ENCODE peak calls at places on chromosomes 3 and 15, in eight cellular contexts. One of them, this sample, is unnamed.

GRCh38 chr15:85491663-85492062 is 111.3 kb downstream of the AKAP13 start:
- DNase-seq in adrenal gland: no peak
- DNase-seq in psoas muscle: no peak
- DNase-seq in AG09309: no peak
- DNase-seq in BE2C: no peak
- DNase-seq in GM12864: no peak
- DNase-seq in A549: no peak
- DNase-seq in brain microvascular endothelial cell: no peak
- DNase-seq in this sample: no peak

GRCh38 chr15:91291673-91292072 is 191.6 kb downstream of the SV2B start:
- DNase-seq in adrenal gland: no peak
- DNase-seq in psoas muscle: no peak
- DNase-seq in AG09309: no peak
- DNase-seq in BE2C: peak
- DNase-seq in GM12864: no peak
- DNase-seq in A549: peak
- DNase-seq in brain microvascular endothelial cell: no peak
- DNase-seq in this sample: no peak

GRCh38 chr15:60821462-60822061 is 342.6 kb upstream of the ICE2 start:
- DNase-seq in adrenal gland: no peak
- DNase-seq in psoas muscle: no peak
- DNase-seq in AG09309: no peak
- DNase-seq in BE2C: no peak
- DNase-seq in GM12864: no peak
- DNase-seq in A549: no peak
- DNase-seq in brain microvascular endothelial cell: no peak
- DNase-seq in this sample: no peak

GRCh38 chr15:68821898-68822380 is 1.2 kb upstream of the ANP32A start:
- DNase-seq in adrenal gland: no peak
- DNase-seq in psoas muscle: no peak
- DNase-seq in AG09309: no peak
- DNase-seq in BE2C: no peak
- DNase-seq in GM12864: no peak
- DNase-seq in A549: peak
- DNase-seq in brain microvascular endothelial cell: no peak
- DNase-seq in this sample: no peak

GRCh38 chr15:55654541-55654940 is 66.4 kb upstream of the PYGO1 start:
- DNase-seq in adrenal gland: no peak
- DNase-seq in psoas muscle: no peak
- DNase-seq in AG09309: no peak
- DNase-seq in BE2C: no peak
- DNase-seq in GM12864: no peak
- DNase-seq in A549: peak
- DNase-seq in brain microvascular endothelial cell: peak
- DNase-seq in this sample: peak

GRCh38 chr3:37071921-37072320 is 78.6 kb downstream of the MLH1 start:
- DNase-seq in adrenal gland: no peak
- DNase-seq in psoas muscle: no peak
- DNase-seq in AG09309: no peak
- DNase-seq in BE2C: no peak
- DNase-seq in GM12864: no peak
- DNase-seq in A549: no peak
- DNase-seq in brain microvascular endothelial cell: no peak
- DNase-seq in this sample: peak

GRCh38 chr3:125160911-125161371 is 51.6 kb downstream of the SLC12A8 start:
- DNase-seq in adrenal gland: no peak
- DNase-seq in psoas muscle: no peak
- DNase-seq in AG09309: no peak
- DNase-seq in BE2C: no peak
- DNase-seq in GM12864: no peak
- DNase-seq in A549: no peak
- DNase-seq in brain microvascular endothelial cell: no peak
- DNase-seq in this sample: peak

GRCh38 chr3:48155122-48155521 is 33.1 kb downstream of the CDC25A start:
- DNase-seq in adrenal gland: peak
- DNase-seq in psoas muscle: no peak
- DNase-seq in AG09309: peak
- DNase-seq in BE2C: no peak
- DNase-seq in GM12864: no peak
- DNase-seq in A549: peak
- DNase-seq in brain microvascular endothelial cell: peak
- DNase-seq in this sample: peak

GRCh38 chr3:71064288-71064975 is 519.1 kb downstream of the FOXP1 start:
- DNase-seq in adrenal gland: peak
- DNase-seq in psoas muscle: peak
- DNase-seq in AG09309: no peak
- DNase-seq in BE2C: no peak
- DNase-seq in GM12864: no peak
- DNase-seq in A549: peak
- DNase-seq in brain microvascular endothelial cell: peak
- DNase-seq in this sample: peak

GRCh38 chr3:116005404-116005803 is 382.1 kb downstream of the GAP43 start:
- DNase-seq in adrenal gland: peak
- DNase-seq in psoas muscle: no peak
- DNase-seq in AG09309: peak
- DNase-seq in BE2C: peak
- DNase-seq in GM12864: no peak
- DNase-seq in A549: peak
- DNase-seq in brain microvascular endothelial cell: peak
- DNase-seq in this sample: peak

GRCh38 chr3:176155012-176155411 is 1042.3 kb downstream of the TBL1XR1 start:
- DNase-seq in adrenal gland: no peak
- DNase-seq in psoas muscle: no peak
- DNase-seq in AG09309: no peak
- DNase-seq in BE2C: no peak
- DNase-seq in GM12864: no peak
- DNase-seq in A549: no peak
- DNase-seq in brain microvascular endothelial cell: no peak
- DNase-seq in this sample: no peak

GRCh38 chr3:32457971-32458471 is 44.6 kb downstream of the CMTM6 start:
- DNase-seq in adrenal gland: no peak
- DNase-seq in psoas muscle: no peak
- DNase-seq in AG09309: no peak
- DNase-seq in BE2C: peak
- DNase-seq in GM12864: no peak
- DNase-seq in A549: no peak
- DNase-seq in brain microvascular endothelial cell: no peak
- DNase-seq in this sample: no peak

GRCh38 chr15:47620960-47621681 is 96.2 kb upstream of the SEMA6D start:
- DNase-seq in adrenal gland: no peak
- DNase-seq in psoas muscle: no peak
- DNase-seq in AG09309: no peak
- DNase-seq in BE2C: no peak
- DNase-seq in GM12864: no peak
- DNase-seq in A549: no peak
- DNase-seq in brain microvascular endothelial cell: no peak
- DNase-seq in this sample: no peak

GRCh38 chr15:50114381-50114780 is 4.7 kb downstream of the ATP8B4 start:
- DNase-seq in adrenal gland: no peak
- DNase-seq in psoas muscle: peak
- DNase-seq in AG09309: no peak
- DNase-seq in BE2C: no peak
- DNase-seq in GM12864: no peak
- DNase-seq in A549: no peak
- DNase-seq in brain microvascular endothelial cell: no peak
- DNase-seq in this sample: no peak

GRCh38 chr15:50119063-50119700 is at the start of gene ATP8B4:
- DNase-seq in adrenal gland: no peak
- DNase-seq in psoas muscle: no peak
- DNase-seq in AG09309: no peak
- DNase-seq in BE2C: no peak
- DNase-seq in GM12864: no peak
- DNase-seq in A549: no peak
- DNase-seq in brain microvascular endothelial cell: no peak
- DNase-seq in this sample: no peak

GRCh38 chr15:50117628-50118027 is 1.4 kb downstream of the ATP8B4 start:
- DNase-seq in adrenal gland: no peak
- DNase-seq in psoas muscle: no peak
- DNase-seq in AG09309: no peak
- DNase-seq in BE2C: no peak
- DNase-seq in GM12864: no peak
- DNase-seq in A549: no peak
- DNase-seq in brain microvascular endothelial cell: no peak
- DNase-seq in this sample: no peak

GRCh38 chr15:50113187-50113505 is 5.9 kb downstream of the ATP8B4 start:
- DNase-seq in adrenal gland: no peak
- DNase-seq in psoas muscle: no peak
- DNase-seq in AG09309: no peak
- DNase-seq in BE2C: no peak
- DNase-seq in GM12864: no peak
- DNase-seq in A549: no peak
- DNase-seq in brain microvascular endothelial cell: no peak
- DNase-seq in this sample: no peak

DNA sequence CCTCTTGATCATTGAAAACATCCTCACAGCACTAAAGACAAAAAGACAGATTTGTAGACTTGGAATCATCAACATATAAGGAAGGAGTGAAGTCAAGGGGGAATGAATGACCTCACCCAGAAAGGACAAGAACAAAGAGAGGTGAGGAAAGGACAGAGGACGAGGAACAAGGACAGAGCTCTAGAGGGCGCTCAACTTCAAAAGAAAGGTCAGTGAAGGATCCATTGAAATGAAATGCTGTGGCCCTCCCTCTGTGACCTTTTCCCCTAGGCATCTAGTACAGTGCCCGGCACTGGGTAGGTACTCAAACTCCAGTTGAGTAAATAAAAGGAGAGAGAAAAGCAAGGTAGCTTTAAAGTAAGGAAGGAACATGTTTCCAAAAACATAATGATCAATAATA is 2.6 kb downstream of the ATP8B4 start:
- DNase-seq in adrenal gland: peak
- DNase-seq in psoas muscle: no peak
- DNase-seq in AG09309: no peak
- DNase-seq in BE2C: no peak
- DNase-seq in GM12864: no peak
- DNase-seq in A549: peak
- DNase-seq in brain microvascular endothelial cell: no peak
- DNase-seq in this sample: peak
- TF ChIP-seq CTCF in adrenal gland: no peak
- TF ChIP-seq CTCF in psoas muscle: no peak
- TF ChIP-seq CTCF in AG09309: peak
- TF ChIP-seq CTCF in BE2C: peak
- TF ChIP-seq CTCF in GM12864: peak
- TF ChIP-seq CTCF in A549: peak
- TF ChIP-seq CTCF in brain microvascular endothelial cell: peak
- TF ChIP-seq CTCF in this sample: peak

GRCh38 chr3:23913182-23913581 is 3.6 kb downstream of the NKIRAS1 start:
- DNase-seq in adrenal gland: no peak
- DNase-seq in psoas muscle: no peak
- DNase-seq in AG09309: no peak
- DNase-seq in BE2C: no peak
- DNase-seq in GM12864: no peak
- DNase-seq in A549: no peak
- DNase-seq in brain microvascular endothelial cell: no peak
- DNase-seq in this sample: no peak

GRCh38 chr3:23916152-23916885 is 471 bp downstream of the NKIRAS1 start:
- DNase-seq in adrenal gland: no peak
- DNase-seq in psoas muscle: no peak
- DNase-seq in AG09309: no peak
- DNase-seq in BE2C: no peak
- DNase-seq in GM12864: no peak
- DNase-seq in A549: no peak
- DNase-seq in brain microvascular endothelial cell: no peak
- DNase-seq in this sample: no peak

GRCh38 chr3:23916886-23917815 is at the start of the genes NKIRAS1 and RPL15:
- DNase-seq in adrenal gland: peak
- DNase-seq in psoas muscle: peak
- DNase-seq in AG09309: peak
- DNase-seq in BE2C: peak
- DNase-seq in GM12864: peak
- DNase-seq in A549: peak
- DNase-seq in brain microvascular endothelial cell: peak
- DNase-seq in this sample: peak

GRCh38 chr3:23913873-23914743 is 2.7 kb downstream of the NKIRAS1 start:
- DNase-seq in adrenal gland: no peak
- DNase-seq in psoas muscle: no peak
- DNase-seq in AG09309: no peak
- DNase-seq in BE2C: no peak
- DNase-seq in GM12864: no peak
- DNase-seq in A549: no peak
- DNase-seq in brain microvascular endothelial cell: no peak
- DNase-seq in this sample: no peak

GRCh38 chr3:23915537-23916108 is 1.2 kb downstream of the NKIRAS1 start:
- DNase-seq in adrenal gland: no peak
- DNase-seq in psoas muscle: no peak
- DNase-seq in AG09309: no peak
- DNase-seq in BE2C: no peak
- DNase-seq in GM12864: no peak
- DNase-seq in A549: no peak
- DNase-seq in brain microvascular endothelial cell: peak
- DNase-seq in this sample: peak
- H3K4me3 ChIP-seq in adrenal gland: no peak
- H3K4me3 ChIP-seq in psoas muscle: peak
- H3K4me3 ChIP-seq in AG09309: peak
- H3K4me3 ChIP-seq in BE2C: peak
- H3K4me3 ChIP-seq in GM12864: peak
- H3K4me3 ChIP-seq in A549: peak
- H3K4me3 ChIP-seq in brain microvascular endothelial cell: peak
- H3K4me3 ChIP-seq in this sample: peak

GRCh38 chr15:49155110-49155833 is at the start of gene COPS2:
- DNase-seq in adrenal gland: peak
- DNase-seq in psoas muscle: peak
- DNase-seq in AG09309: peak
- DNase-seq in BE2C: peak
- DNase-seq in GM12864: peak
- DNase-seq in A549: peak
- DNase-seq in brain microvascular endothelial cell: peak
- DNase-seq in this sample: peak
- TF ChIP-seq CTCF in adrenal gland: no peak
- TF ChIP-seq CTCF in psoas muscle: no peak
- TF ChIP-seq CTCF in AG09309: no peak
- TF ChIP-seq CTCF in BE2C: peak
- TF ChIP-seq CTCF in GM12864: no peak
- TF ChIP-seq CTCF in A549: no peak
- TF ChIP-seq CTCF in brain microvascular endothelial cell: no peak
- TF ChIP-seq CTCF in this sample: no peak

DNA sequence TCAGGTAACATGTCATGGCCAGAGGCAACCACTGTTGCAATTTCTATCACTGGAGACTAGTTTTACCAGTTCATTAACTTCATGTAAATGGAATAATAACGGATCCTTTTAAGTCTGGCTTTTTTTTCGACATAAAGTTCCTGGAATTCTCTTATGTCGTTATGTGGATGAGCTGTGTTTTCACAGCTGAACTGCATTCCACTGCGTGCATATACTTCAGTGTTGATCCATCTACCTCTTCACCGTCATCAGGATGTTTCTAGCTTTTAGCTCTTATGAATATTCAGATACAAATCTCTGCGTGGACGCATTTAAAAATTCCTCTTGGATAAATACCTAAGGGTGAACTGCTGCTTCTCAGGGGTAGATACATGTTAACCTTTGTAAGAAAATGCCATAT is 15.6 kb upstream of the CYFIP1 start:
- DNase-seq in adrenal gland: no peak
- DNase-seq in psoas muscle: no peak
- DNase-seq in AG09309: no peak
- DNase-seq in BE2C: no peak
- DNase-seq in GM12864: no peak
- DNase-seq in A549: no peak
- DNase-seq in brain microvascular endothelial cell: no peak
- DNase-seq in this sample: no peak
- H3K4me3 ChIP-seq in adrenal gland: no peak
- H3K4me3 ChIP-seq in psoas muscle: no peak
- H3K4me3 ChIP-seq in AG09309: no peak
- H3K4me3 ChIP-seq in BE2C: no peak
- H3K4me3 ChIP-seq in GM12864: no peak
- H3K4me3 ChIP-seq in A549: no peak
- H3K4me3 ChIP-seq in brain microvascular endothelial cell: no peak
- H3K4me3 ChIP-seq in this sample: no peak

This sample was measured in astrocyte of the spinal cord.